ENCODE peak calls at places on chromosomes 3 and 15, in nine cellular contexts. H, A, G, W, Q, P, D, F and R are unnamed samples.

GRCh38 chr15:23467110-23467600 is 20.1 kb upstream of the GOLGA6L2 start:
- DNase-seq in H (no peak), A (no peak), G (no peak), W (no peak), Q (peak), P (no peak), D (no peak), F (peak), R (peak)

GRCh38 chr3:171328419-171329082 is 131.7 kb downstream of the TNIK start:
- DNase-seq in H (no peak), A (no peak), G (no peak), W (peak), Q (no peak), P (no peak), D (no peak), F (peak), R (no peak)

GRCh38 chr3:37906734-37907282 is 45.1 kb downstream of the CTDSPL start:
- DNase-seq in H (no peak), A (no peak), G (no peak), W (no peak), Q (no peak), P (no peak), D (no peak), F (no peak), R (no peak)

GRCh38 chr3:197356275-197356674 is 57.9 kb upstream of the DLG1 start:
- DNase-seq in H (peak), A (no peak), G (peak), W (no peak), Q (no peak), P (peak), D (no peak), F (no peak), R (no peak)

GRCh38 chr3:184229424-184230080 is at the start of gene VWA5B2:
- DNase-seq in H (peak), A (no peak), G (peak), W (peak), Q (peak), P (peak), D (no peak), F (peak), R (peak)

GRCh38 chr15:101057841-101058407 is 138.8 kb downstream of the LRRK1 start:
- DNase-seq in H (no peak), A (no peak), G (no peak), W (peak), Q (no peak), P (no peak), D (no peak), F (no peak), R (no peak)

GRCh38 chr3:126493731-126494130 is 18.0 kb upstream of the ZXDC start:
- DNase-seq in H (no peak), A (no peak), G (no peak), W (no peak), Q (no peak), P (peak), D (no peak), F (no peak), R (no peak)

GRCh38 chr15:69893863-69894262 is 203.9 kb downstream of the TLE3 start:
- DNase-seq in H (no peak), A (peak), G (peak), W (no peak), Q (peak), P (no peak), D (no peak), F (no peak), R (no peak)

GRCh38 chr3:159964166-159964973 is 24.3 kb upstream of the IL12A start:
- DNase-seq in H (no peak), A (peak), G (no peak), W (no peak), Q (peak), P (no peak), D (no peak), F (no peak), R (peak)

GRCh38 chr3:40016391-40016790 is 207.0 kb downstream of the MYRIP start:
- DNase-seq in H (no peak), A (no peak), G (no peak), W (no peak), Q (no peak), P (no peak), D (no peak), F (no peak), R (no peak)

GRCh38 chr15:90895571-90896117 is 7.5 kb upstream of the MAN2A2 start:
- DNase-seq in H (no peak), A (no peak), G (no peak), W (no peak), Q (no peak), P (peak), D (no peak), F (no peak), R (no peak)

GRCh38 chr3:59609967-59610366 is 560.1 kb upstream of the CFAP20DC start:
- DNase-seq in H (no peak), A (no peak), G (peak), W (no peak), Q (no peak), P (peak), D (no peak), F (no peak), R (no peak)

GRCh38 chr15:101542306-101543025 is 53.0 kb upstream of the PCSK6 start:
- DNase-seq in H (no peak), A (no peak), G (no peak), W (peak), Q (no peak), P (no peak), D (no peak), F (no peak), R (no peak)

GRCh38 chr3:112378989-112379692 is 46.2 kb downstream of the CD200 start:
- DNase-seq in H (no peak), A (peak), G (no peak), W (no peak), Q (peak), P (no peak), D (no peak), F (no peak), R (peak)

GRCh38 chr3:115325539-115325938 is 178.5 kb upstream of the ZBTB20 start:
- DNase-seq in H (no peak), A (peak), G (no peak), W (peak), Q (peak), P (no peak), D (no peak), F (no peak), R (peak)

GRCh38 chr3:107063351-107063750 is 313.9 kb upstream of the CCDC54 start:
- DNase-seq in H (no peak), A (no peak), G (no peak), W (no peak), Q (peak), P (no peak), D (no peak), F (no peak), R (no peak)

GRCh38 chr3:102165367-102165766 is 269.4 kb upstream of the ZPLD1 start:
- DNase-seq in H (no peak), A (peak), G (no peak), W (no peak), Q (peak), P (no peak), D (no peak), F (no peak), R (no peak)
- H3K27ac ChIP-seq in H (no peak), A (peak), G (no peak), W (no peak), Q (no peak), P (no peak), D (no peak), F (no peak), R (no peak)

GRCh38 chr3:156175570-156175969 is 55.2 kb downstream of the KCNAB1 start:
- DNase-seq in H (no peak), A (no peak), G (no peak), W (no peak), Q (peak), P (no peak), D (no peak), F (no peak), R (no peak)

GRCh38 chr3:156176629-156177210 is 56.3 kb downstream of the KCNAB1 start:
- DNase-seq in H (no peak), A (no peak), G (no peak), W (no peak), Q (no peak), P (no peak), D (no peak), F (no peak), R (no peak)

GRCh38 chr3:156172536-156172935 is 52.2 kb downstream of the KCNAB1 start:
- DNase-seq in H (no peak), A (no peak), G (no peak), W (no peak), Q (no peak), P (no peak), D (no peak), F (no peak), R (no peak)

GRCh38 chr3:156176048-156176447 is 55.7 kb downstream of the KCNAB1 start:
- DNase-seq in H (no peak), A (no peak), G (no peak), W (no peak), Q (no peak), P (no peak), D (no peak), F (no peak), R (no peak)

DNA sequence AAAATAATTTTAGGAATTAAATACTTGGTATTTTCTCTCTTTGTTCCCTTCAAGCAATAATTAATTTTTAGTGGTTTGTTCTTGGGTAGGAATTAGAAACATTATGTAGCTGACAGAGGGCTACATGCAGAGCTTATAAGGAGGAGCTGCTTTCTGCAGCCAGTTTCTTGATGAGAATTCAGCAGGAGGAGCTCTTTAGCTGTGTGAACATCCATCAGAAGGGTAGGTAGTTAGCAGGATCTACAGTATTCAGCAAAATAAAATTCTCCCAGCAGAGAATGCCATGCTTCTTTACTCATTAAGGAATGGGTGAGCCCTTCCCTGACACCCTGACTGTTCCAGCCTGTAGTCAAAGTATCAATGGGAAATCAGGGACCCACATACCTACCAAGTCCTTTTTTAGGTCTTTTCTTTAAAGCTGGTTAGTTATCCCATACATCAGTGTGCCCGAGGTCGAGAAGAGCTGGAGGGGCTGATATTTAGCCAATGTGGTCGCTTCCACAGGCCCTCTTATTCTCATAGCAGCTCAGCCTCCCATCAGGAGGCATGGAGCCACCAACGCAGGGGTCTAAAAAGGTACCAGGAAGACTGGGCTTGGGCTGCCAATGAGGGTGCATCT is 54.0 kb downstream of the KCNAB1 start:
- DNase-seq in H (no peak), A (peak), G (no peak), W (no peak), Q (peak), P (no peak), D (no peak), F (peak), R (no peak)
- TF ChIP-seq CTCF in H (no peak), A (peak), G (peak), W (peak), Q (peak), P (no peak), D (no peak), F (peak), R (no peak)

GRCh38 chr3:36774072-36774471 is 9.7 kb upstream of the DCLK3 start:
- DNase-seq in H (no peak), A (peak), G (no peak), W (no peak), Q (peak), P (no peak), D (no peak), F (no peak), R (no peak)
- H3K27ac ChIP-seq in H (no peak), A (no peak), G (no peak), W (no peak), Q (no peak), P (no peak), D (no peak), F (no peak), R (no peak)

GRCh38 chr15:59295742-59296090 is 77.0 kb downstream of the MYO1E start:
- DNase-seq in H (no peak), A (no peak), G (no peak), W (no peak), Q (no peak), P (no peak), D (no peak), F (no peak), R (no peak)
- TF ChIP-seq CTCF in H (no peak), A (no peak), G (no peak), W (no peak), Q (no peak), P (no peak), D (no peak), F (no peak), R (no peak)

DNA sequence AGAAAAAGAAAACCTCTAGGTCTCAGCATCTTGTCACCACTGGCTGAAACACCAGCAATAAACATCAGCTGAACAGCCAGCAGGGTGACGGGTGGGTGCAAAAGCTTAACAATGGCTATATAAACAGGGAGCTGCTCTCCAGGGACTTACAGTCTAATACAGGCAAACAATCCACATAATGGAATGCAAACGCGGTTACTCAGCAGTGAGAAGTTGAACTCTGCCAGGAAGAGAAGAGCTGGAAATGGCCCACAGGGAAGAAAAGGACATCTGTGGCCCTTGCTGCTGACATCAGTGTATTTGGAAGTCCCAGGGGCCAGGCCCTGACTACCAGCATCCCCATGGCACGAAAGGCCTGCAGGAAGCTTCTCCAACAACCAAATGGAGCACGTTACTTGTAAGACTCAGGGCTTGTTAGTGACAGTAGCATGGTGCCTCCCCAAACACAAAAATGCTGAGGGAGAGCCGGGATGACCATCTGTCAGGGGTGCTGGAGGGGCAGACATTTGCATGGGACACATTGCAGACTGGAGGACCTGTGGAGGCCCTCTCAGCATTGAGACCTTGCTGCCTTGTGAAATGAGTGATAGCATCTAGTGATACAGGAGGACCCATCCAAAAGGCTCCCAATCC is 3.0 kb downstream of the HEG1 start:
- DNase-seq in H (no peak), A (peak), G (no peak), W (no peak), Q (peak), P (no peak), D (no peak), F (no peak), R (no peak)
- H3K27ac ChIP-seq in H (peak), A (peak), G (peak), W (no peak), Q (peak), P (peak), D (peak), F (no peak), R (peak)

GRCh38 chr3:85068911-85069310 is 110.1 kb downstream of the CADM2 start:
- DNase-seq in H (no peak), A (no peak), G (no peak), W (no peak), Q (no peak), P (no peak), D (no peak), F (no peak), R (no peak)
- TF ChIP-seq CTCF in H (no peak), A (no peak), G (no peak), W (no peak), Q (no peak), P (no peak), D (no peak), F (no peak), R (no peak)

GRCh38 chr15:66757030-66757429 is 55.0 kb downstream of the SMAD6 start:
- DNase-seq in H (no peak), A (no peak), G (no peak), W (no peak), Q (no peak), P (no peak), D (no peak), F (no peak), R (no peak)

GRCh38 chr15:66754789-66755188 is 52.8 kb downstream of the SMAD6 start:
- DNase-seq in H (no peak), A (no peak), G (no peak), W (no peak), Q (no peak), P (no peak), D (no peak), F (no peak), R (no peak)

GRCh38 chr15:66755298-66756068 is 53.4 kb downstream of the SMAD6 start:
- DNase-seq in H (peak), A (no peak), G (no peak), W (no peak), Q (no peak), P (no peak), D (no peak), F (no peak), R (no peak)

GRCh38 chr15:66757521-66757920 is 55.5 kb downstream of the SMAD6 start:
- DNase-seq in H (peak), A (no peak), G (no peak), W (no peak), Q (no peak), P (no peak), D (no peak), F (no peak), R (no peak)

GRCh38 chr15:66756220-66756769 is 54.3 kb downstream of the SMAD6 start:
- DNase-seq in H (peak), A (no peak), G (no peak), W (no peak), Q (no peak), P (no peak), D (no peak), F (no peak), R (no peak)
- H3K27ac ChIP-seq in H (no peak), A (no peak), G (no peak), W (no peak), Q (no peak), P (no peak), D (no peak), F (no peak), R (no peak)

GRCh38 chr15:88476635-88477038 is 9.1 kb downstream of the MRPS11 start:
- DNase-seq in H (no peak), A (peak), G (no peak), W (peak), Q (peak), P (no peak), D (no peak), F (peak), R (peak)

GRCh38 chr15:88480981-88481380 is 13.5 kb downstream of the MRPS11 start:
- DNase-seq in H (no peak), A (no peak), G (no peak), W (no peak), Q (no peak), P (no peak), D (no peak), F (no peak), R (no peak)

GRCh38 chr15:88477126-88477525 is 9.6 kb downstream of the MRPS11 start:
- DNase-seq in H (no peak), A (no peak), G (no peak), W (no peak), Q (no peak), P (no peak), D (no peak), F (no peak), R (no peak)

GRCh38 chr15:88477885-88478284 is 10.4 kb downstream of the MRPS11 start:
- DNase-seq in H (no peak), A (no peak), G (no peak), W (no peak), Q (no peak), P (no peak), D (no peak), F (no peak), R (no peak)

DNA sequence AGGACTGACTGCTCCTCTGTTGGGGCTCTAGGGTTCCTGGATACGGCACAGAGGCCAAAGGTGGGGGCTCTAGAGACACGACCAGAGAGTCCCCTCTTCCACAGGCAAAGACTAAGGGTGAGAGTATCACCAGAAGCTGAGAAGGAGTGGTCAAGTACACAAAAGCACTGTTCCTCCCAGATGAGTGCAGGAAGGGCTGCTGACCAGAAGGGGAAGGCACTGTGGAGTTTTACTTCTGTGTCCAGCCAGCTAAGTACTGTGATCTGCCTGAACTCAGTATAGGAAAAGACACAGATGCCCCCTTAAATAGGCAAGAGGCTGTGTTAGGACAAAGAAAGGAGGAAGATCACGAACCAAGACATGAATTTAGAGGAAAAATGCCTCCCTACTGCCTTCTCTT is 11.7 kb downstream of the MRPS11 start:
- DNase-seq in H (no peak), A (no peak), G (no peak), W (no peak), Q (no peak), P (no peak), D (no peak), F (no peak), R (no peak)
- TF ChIP-seq CTCF in H (no peak), A (peak), G (no peak), W (peak), Q (no peak), P (no peak), D (no peak), F (no peak), R (no peak)

DNA sequence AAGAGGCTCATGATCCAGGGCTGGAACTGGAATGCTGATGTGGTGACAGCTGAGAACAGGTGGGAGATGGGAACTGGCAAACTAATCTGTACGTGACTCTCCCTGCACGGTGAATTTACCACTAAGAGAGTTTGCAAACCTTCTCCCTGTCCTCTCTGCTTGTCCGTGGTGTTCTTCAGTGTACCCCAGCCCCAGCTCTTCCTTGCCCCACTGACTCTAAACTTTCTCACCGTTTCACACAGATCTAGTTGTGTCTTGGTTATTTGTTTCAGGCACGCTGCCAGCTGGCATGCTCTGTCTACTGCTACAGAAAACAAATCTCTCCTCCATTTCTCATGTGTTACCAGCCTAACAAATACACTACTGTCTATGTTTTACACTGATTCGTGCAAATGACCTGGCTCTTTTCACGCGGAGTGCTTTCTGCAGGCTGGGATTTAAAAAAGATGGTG is 192.7 kb upstream of the LRIG1 start:
- DNase-seq in H (no peak), A (peak), G (peak), W (no peak), Q (peak), P (no peak), D (no peak), F (no peak), R (no peak)
- H3K27ac ChIP-seq in H (peak), A (no peak), G (no peak), W (no peak), Q (no peak), P (no peak), D (peak), F (no peak), R (no peak)